ENCODE peak calls at places on chromosome 4, in ten cellular contexts. T is HFF-Myc, B is psoas muscle, R is neural crest cell, U is epithelial cell of esophagus, Q is WERI-Rb-1, S is endothelial cell, I is adrenal gland, X is heart right ventricle, K is fibroblast of lung. H is an unnamed sample.

GRCh38 chr4:139515531-139515958 is 40.5 kb downstream of the SETD7 start:
- DNase-seq in U (no peak), I (peak), X (no peak), Q (no peak), B (no peak), K (peak), R (no peak), S (no peak), T (no peak), H (no peak)

GRCh38 chr4:7985891-7986441 is 46.3 kb upstream of the AFAP1 start:
- DNase-seq in K (no peak), S (peak), R (no peak), B (no peak), Q (no peak), T (no peak), U (no peak), I (no peak), X (no peak), H (no peak)

GRCh38 chr4:52936729-52937128 is 74.6 kb downstream of the RASL11B start:
- DNase-seq in S (no peak), I (no peak), B (no peak), K (no peak), R (no peak), T (no peak), Q (no peak), U (no peak), X (no peak), H (no peak)

GRCh38 chr4:181150173-181150572 is 1093.0 kb upstream of the TENM3 start:
- DNase-seq in U (no peak), R (no peak), I (no peak), X (no peak), Q (no peak), B (no peak), K (peak), S (no peak), T (no peak), H (no peak)

GRCh38 chr4:180527993-180528392 is 1715.2 kb upstream of the TENM3 start:
- DNase-seq in K (peak), S (no peak), X (no peak), U (peak), I (peak), R (no peak), B (no peak), Q (no peak), T (no peak), H (no peak)

GRCh38 chr4:8321220-8321619 is 51.7 kb downstream of the HTRA3 start:
- DNase-seq in X (no peak), I (no peak), R (no peak), S (no peak), T (no peak), Q (no peak), U (no peak), B (no peak), K (no peak), H (no peak)

GRCh38 chr4:155392486-155393184 is 15.9 kb upstream of the MAP9 start:
- DNase-seq in S (no peak), R (no peak), U (peak), T (peak), Q (no peak), X (no peak), K (peak), B (no peak), I (no peak), H (peak)

GRCh38 chr4:144504853-144505252 is 141.1 kb upstream of the HHIP start:
- DNase-seq in R (no peak), I (no peak), Q (no peak), X (no peak), U (no peak), K (peak), S (no peak), T (peak), B (no peak), H (no peak)

GRCh38 chr4:100796333-100796732 is 278.5 kb upstream of the EMCN start:
- DNase-seq in K (no peak), T (no peak), U (no peak), B (no peak), R (no peak), X (no peak), I (no peak), Q (no peak), S (no peak), H (no peak)

GRCh38 chr4:139144161-139144859 is 32.7 kb downstream of the ELF2 start:
- DNase-seq in I (peak), X (peak), Q (no peak), K (peak), U (peak), T (no peak), R (no peak), S (no peak), B (peak), H (peak)

GRCh38 chr4:39134674-39135073 is 47.7 kb upstream of the WDR19 start:
- DNase-seq in U (no peak), I (no peak), R (no peak), Q (no peak), K (no peak), B (no peak), X (no peak), T (no peak), S (no peak), H (no peak)

GRCh38 chr4:109296545-109296944 is 5.9 kb downstream of the COL25A1 start:
- DNase-seq in Q (no peak), S (no peak), I (no peak), B (no peak), X (no peak), K (peak), R (no peak), U (peak), T (no peak), H (no peak)

GRCh38 chr4:25914670-25915358 is 794 bp downstream of the SMIM20 start:
- DNase-seq in X (no peak), S (no peak), K (no peak), T (no peak), U (no peak), Q (peak), R (no peak), B (no peak), I (no peak), H (no peak)

GRCh38 chr4:73479323-73479722 is 2.2 kb upstream of the AFM start:
- DNase-seq in S (no peak), U (no peak), B (no peak), Q (no peak), X (no peak), R (no peak), T (no peak), K (no peak), I (no peak), H (no peak)

GRCh38 chr4:111274060-111274459 is 651.2 kb upstream of the PITX2 start:
- DNase-seq in B (no peak), R (no peak), X (no peak), U (no peak), Q (no peak), S (no peak), T (no peak), K (no peak), I (no peak), H (no peak)

GRCh38 chr4:1842993-1843448 is 12.9 kb downstream of the LETM1 start:
- DNase-seq in T (peak), K (peak), R (no peak), I (peak), X (peak), S (no peak), Q (no peak), U (no peak), B (no peak), H (no peak)

DNA sequence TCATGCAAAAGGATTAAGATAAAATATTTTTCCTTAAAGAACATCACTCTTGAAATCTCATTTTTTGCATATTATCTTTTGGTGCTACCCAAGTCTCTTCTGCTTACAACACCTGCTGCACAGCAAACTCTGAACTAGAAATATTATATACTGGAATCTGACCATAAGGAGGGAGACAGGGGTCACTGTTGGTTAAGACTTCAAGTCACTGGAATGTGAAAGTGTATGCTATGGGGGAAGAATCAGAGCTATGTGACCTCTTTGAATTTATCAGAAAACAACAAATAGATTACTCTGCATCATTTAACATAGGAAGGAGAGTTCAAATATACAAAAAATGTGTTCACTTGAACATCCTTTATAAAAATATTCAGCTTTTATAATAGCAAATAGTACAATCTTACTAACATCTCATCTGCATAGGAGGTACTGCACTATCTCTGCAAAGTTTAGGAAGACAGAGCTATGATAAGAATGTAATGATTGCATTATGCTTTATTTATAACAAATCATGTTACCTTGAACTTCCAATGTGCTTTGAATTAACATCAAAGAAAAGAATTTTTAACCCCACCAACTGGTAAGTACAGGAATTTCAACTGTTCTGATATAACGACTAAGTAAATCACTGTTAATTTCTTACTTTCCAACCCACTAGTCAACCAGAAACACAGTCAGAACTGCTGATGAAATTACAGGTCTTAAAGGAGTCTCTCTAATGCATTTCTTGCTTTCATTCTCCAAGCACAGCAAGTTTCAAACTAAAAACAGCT is 69.8 kb downstream of the ZNF827 start:
- DNase-seq in Q (no peak), K (peak), I (no peak), R (no peak), T (no peak), U (no peak), S (no peak), B (no peak), X (no peak), H (no peak)
- TF ChIP-seq CTCF in Q (no peak), K (no peak), I (peak), R (peak), T (no peak), U (no peak), S (peak), B (no peak), X (no peak), H (no peak)

GRCh38 chr4:54971474-54971950 is 153.9 kb downstream of the KDR start:
- DNase-seq in K (peak), U (peak), Q (no peak), T (peak), X (no peak), S (peak), R (no peak), B (no peak), I (no peak), H (peak)

GRCh38 chr4:54976682-54977081 is 148.7 kb downstream of the KDR start:
- DNase-seq in T (no peak), U (peak), S (peak), K (no peak), Q (no peak), B (no peak), X (no peak), I (no peak), R (no peak), H (no peak)
- TF ChIP-seq CTCF in T (no peak), U (peak), S (no peak), K (no peak), Q (no peak), B (no peak), X (no peak), I (no peak), R (no peak), H (no peak)

DNA sequence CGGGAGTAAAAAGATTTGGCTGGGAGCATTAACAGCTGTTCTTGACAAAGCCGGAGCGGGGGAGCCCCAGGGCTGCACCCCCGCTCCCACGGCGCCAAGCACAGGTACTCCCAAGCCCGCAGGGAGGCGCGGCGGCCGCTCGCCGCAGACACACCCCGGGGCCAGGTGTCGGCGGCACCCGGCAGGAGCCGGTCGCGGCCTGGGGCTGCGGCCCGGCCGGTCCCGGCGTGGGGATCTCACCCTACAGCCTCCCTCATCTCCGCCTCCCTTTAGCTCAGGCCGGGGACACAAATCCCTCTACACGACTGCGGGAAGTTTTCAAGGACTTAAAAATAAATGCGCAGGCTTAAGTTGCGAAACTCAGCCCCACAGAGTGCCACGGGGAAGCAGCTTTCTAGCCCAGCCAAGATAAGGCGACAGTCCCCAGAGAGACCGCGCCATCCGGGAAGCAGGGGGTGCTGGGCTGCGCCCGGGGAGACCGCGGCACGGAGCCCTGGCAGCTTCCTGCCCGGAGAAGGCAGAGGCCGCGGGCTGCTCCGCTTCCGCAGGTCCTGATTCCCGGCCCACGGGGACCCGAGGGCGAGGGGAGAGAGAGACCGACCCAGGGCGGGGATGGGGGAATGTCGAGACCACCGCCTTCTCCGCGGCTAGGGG is 473 bp downstream of the SH3RF1 start:
- DNase-seq in K (peak), Q (peak), T (no peak), I (peak), X (peak), B (peak), U (peak), S (peak), R (no peak), H (peak)
- TF ChIP-seq CTCF in K (no peak), Q (peak), T (no peak), I (peak), X (no peak), B (peak), U (no peak), S (no peak), R (peak), H (no peak)

DNA sequence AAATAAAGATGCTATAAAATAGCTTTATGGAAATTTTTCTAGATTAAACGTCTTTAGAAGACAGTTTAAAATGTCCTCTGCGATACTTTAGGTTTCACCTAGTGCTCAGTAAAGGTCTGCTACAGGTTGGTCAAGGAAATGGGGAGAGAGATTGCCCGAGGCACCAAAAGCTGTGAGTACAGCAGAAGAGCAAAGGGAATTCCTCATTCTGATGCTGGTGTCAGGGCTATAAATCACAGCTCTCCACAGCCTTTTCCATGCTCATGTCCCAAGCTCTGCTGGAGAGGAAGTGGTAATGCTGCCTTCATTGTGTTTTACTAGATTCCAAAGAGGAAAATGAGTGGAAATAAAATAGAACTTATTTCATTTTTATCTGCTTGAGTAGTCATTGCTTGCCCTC is 2060.4 kb downstream of the ARAP2 start:
- DNase-seq in Q (no peak), S (no peak), U (no peak), K (peak), B (no peak), T (no peak), X (no peak), R (no peak), I (no peak), H (no peak)
- TF ChIP-seq CTCF in Q (no peak), S (no peak), U (no peak), K (no peak), B (no peak), T (no peak), X (no peak), R (no peak), I (no peak), H (no peak)